ENCODE peak calls at places on chromosomes 6 and 20, in eight cellular contexts. One of them, this sample, is unnamed. For H3K4me1, the result is how much of the 10 kb centered on the place peaks cover.

GRCh38 chr6:151284431-151285060 is 44.8 kb downstream of the AKAP12 start:
- DNase-seq in HCT116: no peak
- DNase-seq in transverse colon: no peak
- DNase-seq in SJSA1: no peak
- DNase-seq in H1: no peak
- DNase-seq in H9: no peak
- DNase-seq in heart right ventricle: no peak
- DNase-seq in psoas muscle: no peak
- DNase-seq in this sample: no peak

GRCh38 chr20:3156811-3157619 is 2.6 kb downstream of the FASTKD5 start:
- DNase-seq in HCT116: no peak
- DNase-seq in transverse colon: no peak
- DNase-seq in SJSA1: no peak
- DNase-seq in H1: no peak
- DNase-seq in H9: no peak
- DNase-seq in heart right ventricle: no peak
- DNase-seq in psoas muscle: no peak
- DNase-seq in this sample: no peak

GRCh38 chr6:91477688-91478087 is 890.8 kb upstream of the MAP3K7 start:
- DNase-seq in HCT116: no peak
- DNase-seq in transverse colon: no peak
- DNase-seq in SJSA1: no peak
- DNase-seq in H1: no peak
- DNase-seq in H9: no peak
- DNase-seq in heart right ventricle: no peak
- DNase-seq in psoas muscle: no peak
- DNase-seq in this sample: no peak

GRCh38 chr6:42960243-42961019 is at the start of gene GNMT:
- DNase-seq in HCT116: no peak
- DNase-seq in transverse colon: peak
- DNase-seq in SJSA1: no peak
- DNase-seq in H1: peak
- DNase-seq in H9: peak
- DNase-seq in heart right ventricle: peak
- DNase-seq in psoas muscle: peak
- DNase-seq in this sample: no peak

GRCh38 chr6:168028181-168028580 is 30.7 kb downstream of the KIF25 start:
- DNase-seq in HCT116: no peak
- DNase-seq in transverse colon: no peak
- DNase-seq in SJSA1: no peak
- DNase-seq in H1: no peak
- DNase-seq in H9: no peak
- DNase-seq in heart right ventricle: no peak
- DNase-seq in psoas muscle: no peak
- DNase-seq in this sample: no peak

GRCh38 chr6:165852676-165853075 is 189.6 kb upstream of the PDE10A start:
- DNase-seq in HCT116: no peak
- DNase-seq in transverse colon: no peak
- DNase-seq in SJSA1: no peak
- DNase-seq in H1: no peak
- DNase-seq in H9: no peak
- DNase-seq in heart right ventricle: no peak
- DNase-seq in psoas muscle: no peak
- DNase-seq in this sample: no peak

GRCh38 chr20:38997622-38998021 is 35.5 kb downstream of the DHX35 start:
- DNase-seq in HCT116: no peak
- DNase-seq in transverse colon: no peak
- DNase-seq in SJSA1: no peak
- DNase-seq in H1: no peak
- DNase-seq in H9: peak
- DNase-seq in heart right ventricle: no peak
- DNase-seq in psoas muscle: no peak
- DNase-seq in this sample: no peak

GRCh38 chr20:21111416-21111815 is 5.3 kb upstream of the LINC00237 start:
- DNase-seq in HCT116: no peak
- DNase-seq in transverse colon: no peak
- DNase-seq in SJSA1: no peak
- DNase-seq in H1: no peak
- DNase-seq in H9: no peak
- DNase-seq in heart right ventricle: no peak
- DNase-seq in psoas muscle: no peak
- DNase-seq in this sample: no peak

GRCh38 chr20:38623061-38623460 is 21.5 kb downstream of the ARHGAP40 start:
- DNase-seq in HCT116: no peak
- DNase-seq in transverse colon: no peak
- DNase-seq in SJSA1: no peak
- DNase-seq in H1: no peak
- DNase-seq in H9: no peak
- DNase-seq in heart right ventricle: no peak
- DNase-seq in psoas muscle: no peak
- DNase-seq in this sample: no peak

GRCh38 chr6:71291991-71292390 is 3.4 kb downstream of the OGFRL1 start:
- DNase-seq in HCT116: no peak
- DNase-seq in transverse colon: no peak
- DNase-seq in SJSA1: no peak
- DNase-seq in H1: no peak
- DNase-seq in H9: no peak
- DNase-seq in heart right ventricle: no peak
- DNase-seq in psoas muscle: no peak
- DNase-seq in this sample: no peak

GRCh38 chr6:24752917-24753486 is 21.7 kb upstream of the GMNN start:
- DNase-seq in HCT116: no peak
- DNase-seq in transverse colon: no peak
- DNase-seq in SJSA1: no peak
- DNase-seq in H1: no peak
- DNase-seq in H9: no peak
- DNase-seq in heart right ventricle: no peak
- DNase-seq in psoas muscle: no peak
- DNase-seq in this sample: no peak

GRCh38 chr6:18263561-18264337 is 581 bp downstream of the DEK start:
- DNase-seq in HCT116: no peak
- DNase-seq in transverse colon: peak
- DNase-seq in SJSA1: peak
- DNase-seq in H1: peak
- DNase-seq in H9: no peak
- DNase-seq in heart right ventricle: peak
- DNase-seq in psoas muscle: peak
- DNase-seq in this sample: no peak
- H3K4me1 ChIP-seq in HCT116: under half
- H3K4me1 ChIP-seq in transverse colon: under half
- H3K4me1 ChIP-seq in SJSA1: under half
- H3K4me1 ChIP-seq in H1: under half
- H3K4me1 ChIP-seq in H9: under half
- H3K4me1 ChIP-seq in heart right ventricle: under half
- H3K4me1 ChIP-seq in psoas muscle: under half
- H3K4me1 ChIP-seq in this sample: half or more

GRCh38 chr20:17768267-17768666 is 68.5 kb downstream of the BANF2 start:
- DNase-seq in HCT116: no peak
- DNase-seq in transverse colon: no peak
- DNase-seq in SJSA1: no peak
- DNase-seq in H1: no peak
- DNase-seq in H9: no peak
- DNase-seq in heart right ventricle: no peak
- DNase-seq in psoas muscle: no peak
- DNase-seq in this sample: no peak

GRCh38 chr20:17771206-17772004 is 71.6 kb downstream of the BANF2 start:
- DNase-seq in HCT116: no peak
- DNase-seq in transverse colon: no peak
- DNase-seq in SJSA1: peak
- DNase-seq in H1: no peak
- DNase-seq in H9: no peak
- DNase-seq in heart right ventricle: no peak
- DNase-seq in psoas muscle: no peak
- DNase-seq in this sample: no peak

GRCh38 chr20:17775600-17775999 is 75.8 kb downstream of the BANF2 start:
- DNase-seq in HCT116: no peak
- DNase-seq in transverse colon: no peak
- DNase-seq in SJSA1: no peak
- DNase-seq in H1: no peak
- DNase-seq in H9: no peak
- DNase-seq in heart right ventricle: no peak
- DNase-seq in psoas muscle: no peak
- DNase-seq in this sample: no peak

GRCh38 chr20:17767624-17768023 is 67.9 kb downstream of the BANF2 start:
- DNase-seq in HCT116: no peak
- DNase-seq in transverse colon: no peak
- DNase-seq in SJSA1: no peak
- DNase-seq in H1: no peak
- DNase-seq in H9: no peak
- DNase-seq in heart right ventricle: no peak
- DNase-seq in psoas muscle: no peak
- DNase-seq in this sample: no peak

GRCh38 chr20:17772005-17772343 is 72.2 kb downstream of the BANF2 start:
- DNase-seq in HCT116: no peak
- DNase-seq in transverse colon: no peak
- DNase-seq in SJSA1: no peak
- DNase-seq in H1: no peak
- DNase-seq in H9: no peak
- DNase-seq in heart right ventricle: no peak
- DNase-seq in psoas muscle: no peak
- DNase-seq in this sample: no peak
- H3K27ac ChIP-seq in HCT116: no peak
- H3K27ac ChIP-seq in transverse colon: no peak
- H3K27ac ChIP-seq in SJSA1: peak
- H3K27ac ChIP-seq in H1: no peak
- H3K27ac ChIP-seq in H9: no peak
- H3K27ac ChIP-seq in heart right ventricle: no peak
- H3K27ac ChIP-seq in psoas muscle: no peak
- H3K27ac ChIP-seq in this sample: no peak

GRCh38 chr6:119637768-119638167 is 288.2 kb upstream of the MAN1A1 start:
- DNase-seq in HCT116: no peak
- DNase-seq in transverse colon: no peak
- DNase-seq in SJSA1: no peak
- DNase-seq in H1: no peak
- DNase-seq in H9: no peak
- DNase-seq in heart right ventricle: no peak
- DNase-seq in psoas muscle: no peak
- DNase-seq in this sample: no peak
- H3K4me1 ChIP-seq in HCT116: under half
- H3K4me1 ChIP-seq in transverse colon: under half
- H3K4me1 ChIP-seq in SJSA1: under half
- H3K4me1 ChIP-seq in H1: under half
- H3K4me1 ChIP-seq in H9: under half
- H3K4me1 ChIP-seq in heart right ventricle: under half
- H3K4me1 ChIP-seq in psoas muscle: under half
- H3K4me1 ChIP-seq in this sample: under half

GRCh38 chr6:21767891-21768659 is 174.5 kb downstream of the SOX4 start:
- DNase-seq in HCT116: no peak
- DNase-seq in transverse colon: no peak
- DNase-seq in SJSA1: no peak
- DNase-seq in H1: no peak
- DNase-seq in H9: no peak
- DNase-seq in heart right ventricle: no peak
- DNase-seq in psoas muscle: no peak
- DNase-seq in this sample: no peak
- H3K27ac ChIP-seq in HCT116: no peak
- H3K27ac ChIP-seq in transverse colon: no peak
- H3K27ac ChIP-seq in SJSA1: peak
- H3K27ac ChIP-seq in H1: no peak
- H3K27ac ChIP-seq in H9: no peak
- H3K27ac ChIP-seq in heart right ventricle: no peak
- H3K27ac ChIP-seq in psoas muscle: no peak
- H3K27ac ChIP-seq in this sample: no peak

GRCh38 chr6:108581932-108582500 is 21.3 kb downstream of the FOXO3 start:
- DNase-seq in HCT116: no peak
- DNase-seq in transverse colon: no peak
- DNase-seq in SJSA1: no peak
- DNase-seq in H1: no peak
- DNase-seq in H9: no peak
- DNase-seq in heart right ventricle: no peak
- DNase-seq in psoas muscle: no peak
- DNase-seq in this sample: no peak

GRCh38 chr6:108580645-108581044 is 19.9 kb downstream of the FOXO3 start:
- DNase-seq in HCT116: no peak
- DNase-seq in transverse colon: no peak
- DNase-seq in SJSA1: no peak
- DNase-seq in H1: no peak
- DNase-seq in H9: no peak
- DNase-seq in heart right ventricle: no peak
- DNase-seq in psoas muscle: no peak
- DNase-seq in this sample: no peak

GRCh38 chr6:108584323-108584722 is 23.6 kb downstream of the FOXO3 start:
- DNase-seq in HCT116: no peak
- DNase-seq in transverse colon: no peak
- DNase-seq in SJSA1: no peak
- DNase-seq in H1: no peak
- DNase-seq in H9: no peak
- DNase-seq in heart right ventricle: no peak
- DNase-seq in psoas muscle: no peak
- DNase-seq in this sample: no peak

GRCh38 chr6:108581237-108581931 is 20.7 kb downstream of the FOXO3 start:
- DNase-seq in HCT116: no peak
- DNase-seq in transverse colon: no peak
- DNase-seq in SJSA1: peak
- DNase-seq in H1: no peak
- DNase-seq in H9: no peak
- DNase-seq in heart right ventricle: no peak
- DNase-seq in psoas muscle: peak
- DNase-seq in this sample: no peak

DNA sequence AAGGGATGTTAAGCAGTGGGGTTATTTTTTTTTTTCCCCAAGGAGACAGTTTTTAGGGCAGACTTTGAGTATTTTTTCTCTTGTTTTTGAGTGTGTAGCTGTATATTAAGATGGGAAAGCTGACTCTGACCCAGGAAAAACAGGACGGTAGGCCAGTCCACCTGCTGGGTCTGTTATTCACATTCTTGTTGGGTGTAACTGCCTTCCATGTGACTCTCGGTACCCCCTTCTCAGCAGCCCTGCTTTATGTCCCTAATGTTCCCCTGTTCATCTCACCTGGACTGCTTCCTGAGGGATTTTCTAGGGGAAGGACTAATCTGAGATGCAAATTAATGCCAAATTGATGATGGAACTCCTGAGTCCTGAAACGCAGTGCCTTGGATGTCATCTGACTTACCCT is 21.9 kb downstream of the FOXO3 start:
- DNase-seq in HCT116: no peak
- DNase-seq in transverse colon: no peak
- DNase-seq in SJSA1: no peak
- DNase-seq in H1: no peak
- DNase-seq in H9: no peak
- DNase-seq in heart right ventricle: no peak
- DNase-seq in psoas muscle: no peak
- DNase-seq in this sample: no peak
- H3K4me1 ChIP-seq in HCT116: under half
- H3K4me1 ChIP-seq in transverse colon: half or more
- H3K4me1 ChIP-seq in SJSA1: half or more
- H3K4me1 ChIP-seq in H1: under half
- H3K4me1 ChIP-seq in H9: under half
- H3K4me1 ChIP-seq in heart right ventricle: half or more
- H3K4me1 ChIP-seq in psoas muscle: half or more
- H3K4me1 ChIP-seq in this sample: half or more

GRCh38 chr6:113104546-113105325 is 752.4 kb upstream of the MARCKS start:
- DNase-seq in HCT116: no peak
- DNase-seq in transverse colon: no peak
- DNase-seq in SJSA1: no peak
- DNase-seq in H1: no peak
- DNase-seq in H9: no peak
- DNase-seq in heart right ventricle: no peak
- DNase-seq in psoas muscle: no peak
- DNase-seq in this sample: no peak

GRCh38 chr6:113103618-113104390 is 753.3 kb upstream of the MARCKS start:
- DNase-seq in HCT116: no peak
- DNase-seq in transverse colon: no peak
- DNase-seq in SJSA1: no peak
- DNase-seq in H1: no peak
- DNase-seq in H9: no peak
- DNase-seq in heart right ventricle: no peak
- DNase-seq in psoas muscle: no peak
- DNase-seq in this sample: no peak

GRCh38 chr6:113102761-113103160 is 754.4 kb upstream of the MARCKS start:
- DNase-seq in HCT116: no peak
- DNase-seq in transverse colon: no peak
- DNase-seq in SJSA1: no peak
- DNase-seq in H1: no peak
- DNase-seq in H9: no peak
- DNase-seq in heart right ventricle: no peak
- DNase-seq in psoas muscle: no peak
- DNase-seq in this sample: no peak
- H3K27ac ChIP-seq in HCT116: no peak
- H3K27ac ChIP-seq in transverse colon: no peak
- H3K27ac ChIP-seq in SJSA1: peak
- H3K27ac ChIP-seq in H1: no peak
- H3K27ac ChIP-seq in H9: no peak
- H3K27ac ChIP-seq in heart right ventricle: no peak
- H3K27ac ChIP-seq in psoas muscle: no peak
- H3K27ac ChIP-seq in this sample: no peak

This sample was measured in esophagus squamous epithelium.